ENCODE peak calls at places on chromosomes 5 and 9, in ten cellular contexts. One of them, this sample, is unnamed.

GRCh38 chr5:170632985-170633234 is 129.1 kb downstream of the KCNIP1 start:
- DNase-seq in A172: no peak
- DNase-seq in cardiac muscle cell: no peak
- DNase-seq in lower lobe of right lung: peak
- DNase-seq in amniotic epithelial cell: no peak
- DNase-seq in AG09319: no peak
- DNase-seq in activated T-cell treated with anti-CD3 and anti-CD28 coated beads for 1 hour: peak
- DNase-seq in ELR: no peak
- DNase-seq in left cardiac atrium: peak
- DNase-seq in mesendoderm: peak
- DNase-seq in this sample: no peak

GRCh38 chr5:177098772-177099152 is 12.0 kb downstream of the FGFR4 start:
- DNase-seq in ELR: no peak
- DNase-seq in mesendoderm: no peak
- DNase-seq in amniotic epithelial cell: no peak
- DNase-seq in A172: no peak
- DNase-seq in cardiac muscle cell: no peak
- DNase-seq in lower lobe of right lung: no peak
- DNase-seq in activated T-cell treated with anti-CD3 and anti-CD28 coated beads for 1 hour: no peak
- DNase-seq in AG09319: no peak
- DNase-seq in left cardiac atrium: no peak
- DNase-seq in this sample: no peak

GRCh38 chr5:145619806-145620205 is 215.3 kb downstream of the PRELID2 start:
- DNase-seq in A172: no peak
- DNase-seq in mesendoderm: no peak
- DNase-seq in left cardiac atrium: no peak
- DNase-seq in cardiac muscle cell: no peak
- DNase-seq in ELR: no peak
- DNase-seq in amniotic epithelial cell: no peak
- DNase-seq in activated T-cell treated with anti-CD3 and anti-CD28 coated beads for 1 hour: no peak
- DNase-seq in lower lobe of right lung: no peak
- DNase-seq in AG09319: peak
- DNase-seq in this sample: no peak

GRCh38 chr5:35162848-35163770 is 67.2 kb downstream of the PRLR start:
- DNase-seq in activated T-cell treated with anti-CD3 and anti-CD28 coated beads for 1 hour: no peak
- DNase-seq in ELR: no peak
- DNase-seq in A172: no peak
- DNase-seq in AG09319: no peak
- DNase-seq in left cardiac atrium: no peak
- DNase-seq in amniotic epithelial cell: no peak
- DNase-seq in lower lobe of right lung: no peak
- DNase-seq in mesendoderm: no peak
- DNase-seq in cardiac muscle cell: no peak
- DNase-seq in this sample: no peak

GRCh38 chr5:2894347-2895135 is 143.1 kb upstream of the IRX2 start:
- DNase-seq in amniotic epithelial cell: no peak
- DNase-seq in lower lobe of right lung: no peak
- DNase-seq in ELR: no peak
- DNase-seq in mesendoderm: no peak
- DNase-seq in AG09319: no peak
- DNase-seq in A172: no peak
- DNase-seq in activated T-cell treated with anti-CD3 and anti-CD28 coated beads for 1 hour: no peak
- DNase-seq in cardiac muscle cell: no peak
- DNase-seq in left cardiac atrium: no peak
- DNase-seq in this sample: no peak

GRCh38 chr9:34809504-34810186 is 99.7 kb upstream of the CCL21 start:
- DNase-seq in cardiac muscle cell: peak
- DNase-seq in lower lobe of right lung: no peak
- DNase-seq in amniotic epithelial cell: peak
- DNase-seq in mesendoderm: peak
- DNase-seq in left cardiac atrium: peak
- DNase-seq in AG09319: no peak
- DNase-seq in A172: no peak
- DNase-seq in activated T-cell treated with anti-CD3 and anti-CD28 coated beads for 1 hour: no peak
- DNase-seq in ELR: peak
- DNase-seq in this sample: no peak

GRCh38 chr5:10635861-10636350 is 72.0 kb downstream of the ANKRD33B start:
- DNase-seq in left cardiac atrium: no peak
- DNase-seq in AG09319: no peak
- DNase-seq in amniotic epithelial cell: no peak
- DNase-seq in A172: peak
- DNase-seq in activated T-cell treated with anti-CD3 and anti-CD28 coated beads for 1 hour: no peak
- DNase-seq in cardiac muscle cell: no peak
- DNase-seq in ELR: no peak
- DNase-seq in mesendoderm: no peak
- DNase-seq in lower lobe of right lung: no peak
- DNase-seq in this sample: no peak

GRCh38 chr5:151123897-151124751 is 33.5 kb downstream of the ANXA6 start:
- DNase-seq in left cardiac atrium: peak
- DNase-seq in lower lobe of right lung: no peak
- DNase-seq in AG09319: no peak
- DNase-seq in amniotic epithelial cell: no peak
- DNase-seq in mesendoderm: no peak
- DNase-seq in cardiac muscle cell: peak
- DNase-seq in A172: peak
- DNase-seq in ELR: peak
- DNase-seq in activated T-cell treated with anti-CD3 and anti-CD28 coated beads for 1 hour: no peak
- DNase-seq in this sample: peak

GRCh38 chr9:16627967-16628366 is 242.5 kb downstream of the BNC2 start:
- DNase-seq in A172: peak
- DNase-seq in cardiac muscle cell: peak
- DNase-seq in lower lobe of right lung: no peak
- DNase-seq in amniotic epithelial cell: peak
- DNase-seq in ELR: peak
- DNase-seq in mesendoderm: no peak
- DNase-seq in activated T-cell treated with anti-CD3 and anti-CD28 coated beads for 1 hour: no peak
- DNase-seq in AG09319: peak
- DNase-seq in left cardiac atrium: peak
- DNase-seq in this sample: no peak

GRCh38 chr9:14238518-14238917 is 75.4 kb downstream of the NFIB start:
- DNase-seq in cardiac muscle cell: peak
- DNase-seq in AG09319: no peak
- DNase-seq in lower lobe of right lung: no peak
- DNase-seq in left cardiac atrium: no peak
- DNase-seq in A172: peak
- DNase-seq in ELR: peak
- DNase-seq in amniotic epithelial cell: peak
- DNase-seq in mesendoderm: peak
- DNase-seq in activated T-cell treated with anti-CD3 and anti-CD28 coated beads for 1 hour: no peak
- DNase-seq in this sample: no peak

GRCh38 chr9:114012126-114012525 is 66.0 kb downstream of the AMBP start:
- DNase-seq in cardiac muscle cell: no peak
- DNase-seq in ELR: no peak
- DNase-seq in mesendoderm: no peak
- DNase-seq in amniotic epithelial cell: no peak
- DNase-seq in lower lobe of right lung: no peak
- DNase-seq in AG09319: no peak
- DNase-seq in activated T-cell treated with anti-CD3 and anti-CD28 coated beads for 1 hour: no peak
- DNase-seq in left cardiac atrium: no peak
- DNase-seq in A172: no peak
- DNase-seq in this sample: no peak

GRCh38 chr9:96574455-96574854 is 45.2 kb downstream of the CDC14B start:
- DNase-seq in amniotic epithelial cell: peak
- DNase-seq in cardiac muscle cell: no peak
- DNase-seq in mesendoderm: no peak
- DNase-seq in ELR: no peak
- DNase-seq in activated T-cell treated with anti-CD3 and anti-CD28 coated beads for 1 hour: no peak
- DNase-seq in A172: no peak
- DNase-seq in lower lobe of right lung: no peak
- DNase-seq in left cardiac atrium: no peak
- DNase-seq in AG09319: no peak
- DNase-seq in this sample: no peak

GRCh38 chr5:167361841-167362240 is 929.6 kb upstream of the WWC1 start:
- DNase-seq in cardiac muscle cell: no peak
- DNase-seq in left cardiac atrium: no peak
- DNase-seq in amniotic epithelial cell: peak
- DNase-seq in mesendoderm: no peak
- DNase-seq in ELR: no peak
- DNase-seq in lower lobe of right lung: no peak
- DNase-seq in activated T-cell treated with anti-CD3 and anti-CD28 coated beads for 1 hour: no peak
- DNase-seq in A172: no peak
- DNase-seq in AG09319: no peak
- DNase-seq in this sample: no peak

GRCh38 chr5:93583799-93584530 is 943 bp downstream of the NR2F1 start:
- DNase-seq in ELR: peak
- DNase-seq in lower lobe of right lung: peak
- DNase-seq in left cardiac atrium: peak
- DNase-seq in A172: peak
- DNase-seq in cardiac muscle cell: peak
- DNase-seq in mesendoderm: peak
- DNase-seq in AG09319: no peak
- DNase-seq in amniotic epithelial cell: peak
- DNase-seq in activated T-cell treated with anti-CD3 and anti-CD28 coated beads for 1 hour: no peak
- DNase-seq in this sample: no peak

GRCh38 chr9:87714819-87715218 is 11.1 kb upstream of the CTSL start:
- DNase-seq in amniotic epithelial cell: peak
- DNase-seq in lower lobe of right lung: no peak
- DNase-seq in AG09319: peak
- DNase-seq in left cardiac atrium: no peak
- DNase-seq in ELR: peak
- DNase-seq in cardiac muscle cell: peak
- DNase-seq in A172: peak
- DNase-seq in activated T-cell treated with anti-CD3 and anti-CD28 coated beads for 1 hour: no peak
- DNase-seq in mesendoderm: no peak
- DNase-seq in this sample: no peak

GRCh38 chr9:112546149-112547012 is 59.8 kb downstream of the KIAA1958 start:
- DNase-seq in A172: no peak
- DNase-seq in ELR: peak
- DNase-seq in amniotic epithelial cell: peak
- DNase-seq in mesendoderm: peak
- DNase-seq in left cardiac atrium: no peak
- DNase-seq in activated T-cell treated with anti-CD3 and anti-CD28 coated beads for 1 hour: no peak
- DNase-seq in AG09319: no peak
- DNase-seq in cardiac muscle cell: peak
- DNase-seq in lower lobe of right lung: no peak
- DNase-seq in this sample: no peak

GRCh38 chr9:91458905-91459304 is 35.3 kb upstream of the NFIL3 start:
- DNase-seq in left cardiac atrium: no peak
- DNase-seq in amniotic epithelial cell: no peak
- DNase-seq in cardiac muscle cell: no peak
- DNase-seq in lower lobe of right lung: no peak
- DNase-seq in ELR: no peak
- DNase-seq in AG09319: no peak
- DNase-seq in A172: no peak
- DNase-seq in mesendoderm: peak
- DNase-seq in activated T-cell treated with anti-CD3 and anti-CD28 coated beads for 1 hour: no peak
- DNase-seq in this sample: no peak

GRCh38 chr5:38765461-38765861 is 80.4 kb upstream of the OSMR start:
- DNase-seq in amniotic epithelial cell: peak
- DNase-seq in A172: peak
- DNase-seq in activated T-cell treated with anti-CD3 and anti-CD28 coated beads for 1 hour: no peak
- DNase-seq in AG09319: no peak
- DNase-seq in mesendoderm: no peak
- DNase-seq in lower lobe of right lung: no peak
- DNase-seq in ELR: peak
- DNase-seq in cardiac muscle cell: peak
- DNase-seq in left cardiac atrium: no peak
- DNase-seq in this sample: no peak

GRCh38 chr5:134577796-134578577 is 52.5 kb downstream of the JADE2 start:
- DNase-seq in cardiac muscle cell: peak
- DNase-seq in AG09319: no peak
- DNase-seq in A172: peak
- DNase-seq in amniotic epithelial cell: peak
- DNase-seq in lower lobe of right lung: peak
- DNase-seq in left cardiac atrium: peak
- DNase-seq in activated T-cell treated with anti-CD3 and anti-CD28 coated beads for 1 hour: peak
- DNase-seq in mesendoderm: peak
- DNase-seq in ELR: peak
- DNase-seq in this sample: no peak

GRCh38 chr9:77534376-77535057 is 113.6 kb downstream of the GNA14 start:
- DNase-seq in mesendoderm: peak
- DNase-seq in AG09319: no peak
- DNase-seq in lower lobe of right lung: no peak
- DNase-seq in ELR: no peak
- DNase-seq in cardiac muscle cell: peak
- DNase-seq in activated T-cell treated with anti-CD3 and anti-CD28 coated beads for 1 hour: no peak
- DNase-seq in amniotic epithelial cell: peak
- DNase-seq in A172: no peak
- DNase-seq in left cardiac atrium: peak
- DNase-seq in this sample: no peak